ENCODE peak calls at places on chromosomes 12 and 14, in four cellular contexts. T, S, C and X are unnamed samples.
A peak's percentile ranks its signal among the peaks of the same experiment; 100 is the strongest.

GRCh38 chr12:91349451-91349850 is 166.8 kb upstream of the DCN start:
- DNase-seq in S (no peak), C (no peak), T (no peak), X (no peak)

GRCh38 chr14:56185991-56186390 is 67.8 kb downstream of the PELI2 start:
- DNase-seq in C (no peak), T (no peak), S (no peak), X (no peak)

GRCh38 chr12:120489018-120489417 is 6.9 kb upstream of the DYNLL1 start:
- DNase-seq in S (no peak), C (no peak), T (no peak), X (no peak)

GRCh38 chr14:23252006-23252405 is 14.3 kb downstream of the RNF212B start:
- DNase-seq in T (no peak), S (no peak), C (no peak), X (no peak)

GRCh38 chr12:45729233-45730115 is at the start of gene ARID2:
- DNase-seq in T (peak; percentile 46), C (peak; percentile 21), S (peak; percentile 44), X (peak; percentile 89)

GRCh38 chr12:25242981-25243764 is 7.6 kb downstream of the KRAS start:
- DNase-seq in C (no peak), S (no peak), T (no peak), X (no peak)

GRCh38 chr12:79331870-79332269 is 358.9 kb downstream of the PAWR start:
- DNase-seq in T (no peak), S (no peak), C (no peak), X (no peak)

GRCh38 chr14:75234173-75234855 is 44.3 kb upstream of the FOS start:
- DNase-seq in C (no peak), T (no peak), S (no peak), X (peak; percentile 75)

GRCh38 chr12:103901518-103902173 is 28.6 kb upstream of the HSP90B1 start:
- DNase-seq in S (no peak), T (peak; percentile 5), C (no peak), X (no peak)

GRCh38 chr12:75944097-75944904 is 87.3 kb downstream of the PHLDA1 start:
- DNase-seq in C (no peak), S (no peak), T (no peak), X (peak; percentile 88)

GRCh38 chr12:50110127-50110761 is 1.8 kb upstream of the COX14 start:
- DNase-seq in T (no peak), S (no peak), C (no peak), X (peak; percentile 73)

GRCh38 chr12:104877107-104877705 is 80.9 kb downstream of the SLC41A2 start:
- DNase-seq in T (no peak), C (peak; percentile 5), S (no peak), X (peak; percentile 58)

GRCh38 chr14:77529963-77530362 is 31.3 kb upstream of the ISM2 start:
- DNase-seq in T (no peak), S (no peak), C (no peak), X (no peak)

GRCh38 chr14:50452979-50453705 is 56.5 kb upstream of the CDKL1 start:
- DNase-seq in T (no peak), C (no peak), S (no peak), X (peak; percentile 68)

GRCh38 chr14:22820731-22821130 is 5.5 kb upstream of the SLC7A7 start:
- DNase-seq in T (no peak), C (no peak), S (no peak), X (peak; percentile 69)

GRCh38 chr14:67524152-67524963 is 8.7 kb upstream of the PLEKHH1 start:
- DNase-seq in S (no peak), C (no peak), T (no peak), X (no peak)

GRCh38 chr12:15522574-15523187 is 200.4 kb downstream of the PTPRO start:
- DNase-seq in C (peak; percentile 72), S (no peak), T (no peak), X (no peak)

GRCh38 chr14:95261616-95262510 is 57.8 kb downstream of the CLMN start:
- DNase-seq in S (no peak), C (no peak), T (no peak), X (no peak)

GRCh38 chr12:106058256-106059182 is 80.2 kb downstream of the NUAK1 start:
- DNase-seq in T (no peak), C (no peak), S (no peak), X (no peak)

GRCh38 chr12:81573228-81573627 is 185.9 kb downstream of the PPFIA2 start:
- DNase-seq in T (no peak), S (no peak), C (no peak), X (no peak)

GRCh38 chr14:22474730-22475351 is 114.2 kb downstream of the DAD1 start:
- DNase-seq in T (no peak), S (no peak), C (no peak), X (no peak)

GRCh38 chr14:101602466-101602840 is 41.2 kb downstream of the DIO3 start:
- DNase-seq in S (no peak), C (no peak), T (no peak), X (no peak)

GRCh38 chr14:65179918-65180724 is 77.8 kb upstream of the MAX start:
- DNase-seq in S (no peak), C (no peak), T (peak; percentile 8), X (peak; percentile 86)

GRCh38 chr14:35240233-35240632 is 51.9 kb upstream of the PSMA6 start:
- DNase-seq in S (no peak), T (no peak), C (peak; percentile 2), X (no peak)

GRCh38 chr12:53381739-53382630 is 2.0 kb downstream of the SP1 start:
- DNase-seq in T (no peak), S (no peak), C (peak; percentile 6), X (peak; percentile 81)

GRCh38 chr12:65155784-65156183 is 13.6 kb upstream of the LEMD3 start:
- DNase-seq in T (no peak), S (no peak), C (no peak), X (no peak)

GRCh38 chr14:100522616-100523021 is 64.6 kb downstream of the BEGAIN start:
- DNase-seq in S (no peak), C (peak; percentile 86), T (no peak), X (no peak)

GRCh38 chr14:93941293-93941910 is 14.3 kb downstream of the FAM181A start:
- DNase-seq in C (no peak), S (no peak), T (no peak), X (peak; percentile 97)

GRCh38 chr12:113407931-113408585 is 4.4 kb upstream of the SDS start:
- DNase-seq in C (no peak), T (no peak), S (no peak), X (peak; percentile 75)

GRCh38 chr12:110343921-110344555 is 59.5 kb downstream of the ANAPC7 start:
- DNase-seq in S (no peak), T (no peak), C (no peak), X (no peak)

GRCh38 chr12:19527876-19528275 is 88.6 kb downstream of the AEBP2 start:
- DNase-seq in S (no peak), T (no peak), C (no peak), X (no peak)